ENCODE peak calls at places on chromosomes 7 and 10, in five cellular contexts. One of them, this sample, is unnamed.
A peak's percentile ranks its signal among the peaks of the same experiment; 100 is the strongest.

GRCh38 chr7:10662491-10662890 is 311.2 kb upstream of the PHF14 start:
- DNase-seq in sigmoid colon: no peak
- DNase-seq in RWPE1: no peak
- DNase-seq in suprapubic skin: no peak
- DNase-seq in T-helper 1 cell: no peak
- DNase-seq in this sample: no peak

GRCh38 chr7:122135275-122135674 is 8.8 kb downstream of the AASS start:
- DNase-seq in sigmoid colon: no peak
- DNase-seq in RWPE1: no peak
- DNase-seq in suprapubic skin: no peak
- DNase-seq in T-helper 1 cell: no peak
- DNase-seq in this sample: no peak

GRCh38 chr10:1556496-1556895 is 180.8 kb downstream of the ADARB2 start:
- DNase-seq in sigmoid colon: peak; percentile 38
- DNase-seq in RWPE1: no peak
- DNase-seq in suprapubic skin: no peak
- DNase-seq in T-helper 1 cell: no peak
- DNase-seq in this sample: no peak

GRCh38 chr10:119120413-119120867 is 16.5 kb downstream of the DENND10 start:
- DNase-seq in sigmoid colon: peak; percentile 9
- DNase-seq in RWPE1: no peak
- DNase-seq in suprapubic skin: no peak
- DNase-seq in T-helper 1 cell: no peak
- DNase-seq in this sample: no peak

GRCh38 chr10:49534670-49535381 is 4.1 kb downstream of the ERCC6 start:
- DNase-seq in sigmoid colon: no peak
- DNase-seq in RWPE1: no peak
- DNase-seq in suprapubic skin: no peak
- DNase-seq in T-helper 1 cell: no peak
- DNase-seq in this sample: no peak

GRCh38 chr7:127393370-127394058 is 1.0 kb upstream of the ZNF800 start:
- DNase-seq in sigmoid colon: peak; percentile 68
- DNase-seq in RWPE1: no peak
- DNase-seq in suprapubic skin: peak; percentile 78
- DNase-seq in T-helper 1 cell: no peak
- DNase-seq in this sample: no peak

GRCh38 chr7:35839860-35840854 is 39.3 kb downstream of the SEPTIN7 start:
- DNase-seq in sigmoid colon: no peak
- DNase-seq in RWPE1: peak; percentile 40
- DNase-seq in suprapubic skin: no peak
- DNase-seq in T-helper 1 cell: no peak
- DNase-seq in this sample: no peak

GRCh38 chr10:9535744-9536143 is 1481.3 kb downstream of the GATA3 start:
- DNase-seq in sigmoid colon: no peak
- DNase-seq in RWPE1: no peak
- DNase-seq in suprapubic skin: no peak
- DNase-seq in T-helper 1 cell: no peak
- DNase-seq in this sample: no peak

GRCh38 chr10:98168147-98168546 is 33.7 kb downstream of the R3HCC1L start:
- DNase-seq in sigmoid colon: no peak
- DNase-seq in RWPE1: no peak
- DNase-seq in suprapubic skin: no peak
- DNase-seq in T-helper 1 cell: no peak
- DNase-seq in this sample: no peak

GRCh38 chr10:86436963-86437362 is 70.4 kb upstream of the GRID1 start:
- DNase-seq in sigmoid colon: no peak
- DNase-seq in RWPE1: no peak
- DNase-seq in suprapubic skin: no peak
- DNase-seq in T-helper 1 cell: no peak
- DNase-seq in this sample: no peak

GRCh38 chr10:88194041-88194887 is 330.8 kb downstream of the PTEN start:
- DNase-seq in sigmoid colon: no peak
- DNase-seq in RWPE1: peak; percentile 32
- DNase-seq in suprapubic skin: no peak
- DNase-seq in T-helper 1 cell: no peak
- DNase-seq in this sample: peak; percentile 17

GRCh38 chr7:141731476-141732149 is 6.5 kb upstream of the SSBP1 start:
- DNase-seq in sigmoid colon: no peak
- DNase-seq in RWPE1: no peak
- DNase-seq in suprapubic skin: no peak
- DNase-seq in T-helper 1 cell: no peak
- DNase-seq in this sample: no peak

GRCh38 chr10:86247588-86247987 is 119.0 kb downstream of the GRID1 start:
- DNase-seq in sigmoid colon: no peak
- DNase-seq in RWPE1: no peak
- DNase-seq in suprapubic skin: no peak
- DNase-seq in T-helper 1 cell: no peak
- DNase-seq in this sample: no peak

GRCh38 chr10:34470307-34470706 is 344.8 kb downstream of the PARD3 start:
- DNase-seq in sigmoid colon: no peak
- DNase-seq in RWPE1: no peak
- DNase-seq in suprapubic skin: no peak
- DNase-seq in T-helper 1 cell: no peak
- DNase-seq in this sample: no peak

GRCh38 chr7:142455392-142455791 is 197.5 kb upstream of the PRSS58 start:
- DNase-seq in sigmoid colon: no peak
- DNase-seq in RWPE1: no peak
- DNase-seq in suprapubic skin: no peak
- DNase-seq in T-helper 1 cell: no peak
- DNase-seq in this sample: no peak

GRCh38 chr10:124301736-124302135 is 117.0 kb downstream of the OAT start:
- DNase-seq in sigmoid colon: peak; percentile 46
- DNase-seq in RWPE1: no peak
- DNase-seq in suprapubic skin: no peak
- DNase-seq in T-helper 1 cell: no peak
- DNase-seq in this sample: no peak

GRCh38 chr10:88108115-88108610 is 244.7 kb downstream of the PTEN start:
- DNase-seq in sigmoid colon: no peak
- DNase-seq in RWPE1: no peak
- DNase-seq in suprapubic skin: no peak
- DNase-seq in T-helper 1 cell: no peak
- DNase-seq in this sample: no peak

GRCh38 chr10:8670461-8670860 is 616.0 kb downstream of the GATA3 start:
- DNase-seq in sigmoid colon: no peak
- DNase-seq in RWPE1: no peak
- DNase-seq in suprapubic skin: no peak
- DNase-seq in T-helper 1 cell: no peak
- DNase-seq in this sample: no peak